ENCODE peak calls at places on chromosomes 6 and 20, in nine cellular contexts. G is GM23338; D is stimulated activated CD8-positive, alpha-beta memory T cell treated with anti-CD3 and anti-CD28 coated beads, Interleukin-4, amount 100 ng/mL, for 4 hours; S is NCI-H187; B is lung; J is BE2C; R is ELR; Y is activated naive CD8-positive, alpha-beta T cell treated with anti-CD3 and anti-CD28 coated beads, Interleukin-2, amount 50 U/mL, for 16 hours; P is A673. A is an unnamed sample.

GRCh38 chr6:25318589-25318988 is 39.4 kb downstream of the CARMIL1 start:
- DNase-seq in P (no peak), D (no peak), R (no peak), J (peak), Y (no peak), B (no peak), G (no peak), S (no peak), A (no peak)

GRCh38 chr6:53095716-53096115 is 30.5 kb downstream of the FBXO9 start:
- DNase-seq in G (no peak), D (no peak), R (peak), P (no peak), S (no peak), J (no peak), Y (no peak), B (no peak), A (no peak)

GRCh38 chr20:62922451-62922921 is 3.8 kb downstream of the DIDO1 start:
- DNase-seq in B (no peak), S (no peak), D (no peak), J (no peak), R (no peak), P (no peak), G (no peak), Y (no peak), A (no peak)

GRCh38 chr6:46565531-46565930 is 74.3 kb upstream of the RCAN2 start:
- DNase-seq in R (no peak), G (no peak), P (peak), D (no peak), Y (no peak), J (no peak), S (no peak), B (no peak), A (no peak)

GRCh38 chr6:158002951-158003853 is 21.5 kb downstream of the SYNJ2 start:
- DNase-seq in B (no peak), P (no peak), J (no peak), R (peak), D (no peak), Y (no peak), G (no peak), S (no peak), A (no peak)

GRCh38 chr6:350371-350770 is 41.2 kb upstream of the IRF4 start:
- DNase-seq in B (no peak), D (no peak), P (no peak), S (no peak), G (no peak), J (no peak), R (no peak), Y (no peak), A (no peak)

GRCh38 chr6:43511824-43512415 is 1.8 kb upstream of the LRRC73 start:
- DNase-seq in G (no peak), J (no peak), D (no peak), S (no peak), R (no peak), Y (no peak), B (no peak), P (no peak), A (no peak)

GRCh38 chr6:89818977-89819335 is 638 bp downstream of the MDN1 start:
- DNase-seq in G (peak), Y (no peak), P (peak), S (peak), B (peak), J (no peak), R (peak), D (no peak), A (no peak)

GRCh38 chr6:157376706-157377230 is 4.2 kb upstream of the ZDHHC14 start:
- DNase-seq in G (no peak), R (no peak), Y (no peak), B (no peak), J (no peak), S (peak), P (no peak), D (no peak), A (peak)

GRCh38 chr20:5691918-5692618 is 58.1 kb upstream of the SHLD1 start:
- DNase-seq in R (no peak), D (no peak), G (no peak), P (no peak), Y (no peak), B (no peak), S (peak), J (no peak), A (peak)

GRCh38 chr20:44746367-44747165 is 901 bp downstream of the KCNK15 start:
- DNase-seq in G (peak), R (peak), S (peak), J (peak), Y (no peak), B (no peak), D (no peak), P (peak), A (no peak)

GRCh38 chr6:3631862-3632261 is 119.7 kb downstream of the PXDC1 start:
- DNase-seq in B (no peak), Y (no peak), S (no peak), G (no peak), J (no peak), D (no peak), P (no peak), R (no peak), A (no peak)

GRCh38 chr20:53660078-53660909 is 66.7 kb upstream of the ZNF217 start:
- DNase-seq in P (peak), D (peak), B (no peak), J (no peak), G (peak), Y (peak), R (no peak), S (no peak), A (no peak)

GRCh38 chr6:34630040-34630439 is 66.5 kb downstream of the ILRUN start:
- DNase-seq in P (peak), J (no peak), B (no peak), G (no peak), D (no peak), R (peak), S (no peak), Y (no peak), A (no peak)

GRCh38 chr6:140441256-140441655 is 1066.8 kb upstream of the CITED2 start:
- DNase-seq in D (no peak), J (peak), B (peak), G (peak), P (peak), S (no peak), R (peak), Y (no peak), A (no peak)

GRCh38 chr6:36247691-36248090 is 22.2 kb upstream of the PNPLA1 start:
- DNase-seq in R (peak), P (no peak), G (no peak), D (no peak), B (no peak), Y (no peak), J (no peak), S (no peak), A (no peak)

GRCh38 chr20:34190679-34191090 is 50.5 kb upstream of the ASIP start:
- DNase-seq in D (no peak), R (peak), J (peak), P (peak), G (peak), B (peak), S (peak), Y (no peak), A (peak)

A was measured in NCI-H2107.